ENCODE peak calls at places on chromosome 1, in five cellular contexts. W is globus pallidus, B is IMR-90, L is NCI-H1417, T is neural progenitor cell. C is an unnamed sample.

GRCh38 chr1:47471163-47471562 is 33.3 kb downstream of the FOXD2 start:
- DNase-seq in W (no peak), B (no peak), L (no peak), T (no peak), C (no peak)

GRCh38 chr1:230753586-230754251 is 6.5 kb downstream of the CAPN9 start:
- DNase-seq in W (peak), B (no peak), L (peak), T (peak), C (peak)

GRCh38 chr1:222547260-222547614 is 667 bp downstream of the HHIPL2 start:
- DNase-seq in W (no peak), B (no peak), L (no peak), T (no peak), C (no peak)

GRCh38 chr1:234853906-234854647 is 244.1 kb upstream of the IRF2BP2 start:
- DNase-seq in W (no peak), B (peak), L (no peak), T (no peak), C (no peak)

GRCh38 chr1:216750031-216750627 is 26.9 kb upstream of the ESRRG start:
- DNase-seq in W (peak), B (peak), L (peak), T (peak), C (no peak)

GRCh38 chr1:150161747-150162581 is 12.2 kb downstream of the PLEKHO1 start:
- DNase-seq in W (no peak), B (peak), L (peak), T (peak), C (no peak)

GRCh38 chr1:181798191-181798926 is 263.2 kb downstream of the ZNF648 start:
- DNase-seq in W (no peak), B (no peak), L (no peak), T (no peak), C (no peak)

GRCh38 chr1:178037510-178038253 is 56.2 kb upstream of the RASAL2 start:
- DNase-seq in W (peak), B (peak), L (no peak), T (peak), C (no peak)

GRCh38 chr1:156060937-156061636 is at the start of gene RAB25:
- DNase-seq in W (no peak), B (no peak), L (peak), T (peak), C (no peak)

C was measured in stimulated activated naive CD8-positive, alpha-beta T cell treated with anti-CD3 and anti-CD28 coated beads, Interleukin-15, amount 100 ng/mL, for 72 hours.